ENCODE peak calls at places on chromosomes 12 and 14, in five cellular contexts. E is adipocyte; T is effector memory CD4-positive, alpha-beta T cell; B is A549; A is PC-3. U is an unnamed sample.

GRCh38 chr14:105087308-105087962 is 22.2 kb upstream of the GPR132 start:
- DNase-seq in E (peak; percentile 81), T (no peak), B (peak; percentile 78), A (peak; percentile 53), U (no peak)

GRCh38 chr14:21626491-21627230 is 8.1 kb downstream of the OR10G2 start:
- DNase-seq in E (no peak), T (no peak), B (no peak), A (peak; percentile 25), U (no peak)

GRCh38 chr12:31353730-31354708 is 28.1 kb upstream of the SINHCAF start:
- DNase-seq in E (no peak), T (no peak), B (no peak), A (no peak), U (no peak)

GRCh38 chr12:67720383-67720856 is 71.9 kb downstream of the DYRK2 start:
- DNase-seq in E (no peak), T (no peak), B (no peak), A (peak; percentile 78), U (no peak)

GRCh38 chr14:55194656-55195355 is 3.4 kb upstream of the DLGAP5 start:
- DNase-seq in E (no peak), T (no peak), B (no peak), A (no peak), U (no peak)

GRCh38 chr12:28905220-28905940 is 243.7 kb upstream of the FAR2 start:
- DNase-seq in E (no peak), T (no peak), B (no peak), A (peak; percentile 50), U (no peak)

GRCh38 chr12:85963322-85963721 is 89.2 kb downstream of the NTS start:
- DNase-seq in E (peak; percentile 44), T (no peak), B (no peak), A (no peak), U (no peak)

GRCh38 chr12:111976860-111977259 is 36.1 kb downstream of the TMEM116 start:
- DNase-seq in E (no peak), T (no peak), B (no peak), A (no peak), U (no peak)

GRCh38 chr14:96184737-96185136 is 19.9 kb upstream of the BDKRB2 start:
- DNase-seq in E (peak; percentile 20), T (no peak), B (no peak), A (no peak), U (no peak)

GRCh38 chr14:53409289-53409688 is 256.2 kb upstream of the DDHD1 start:
- DNase-seq in E (no peak), T (no peak), B (no peak), A (no peak), U (no peak)

GRCh38 chr12:87428701-87429277 is 600.4 kb downstream of the C12orf50 start:
- DNase-seq in E (peak; percentile 37), T (no peak), B (no peak), A (peak; percentile 39), U (no peak)

GRCh38 chr12:95168746-95169145 is 48.5 kb downstream of the FGD6 start:
- DNase-seq in E (no peak), T (no peak), B (no peak), A (no peak), U (no peak)

GRCh38 chr14:33986804-33987203 is 35.9 kb upstream of the EGLN3 start:
- DNase-seq in E (peak; percentile 13), T (no peak), B (peak; percentile 56), A (peak; percentile 75), U (peak; percentile 32)

GRCh38 chr12:53036802-53037201 is 13.1 kb upstream of the TNS2 start:
- DNase-seq in E (no peak), T (no peak), B (no peak), A (no peak), U (no peak)

GRCh38 chr12:106094304-106094703 is 44.5 kb downstream of the NUAK1 start:
- DNase-seq in E (no peak), T (no peak), B (no peak), A (peak; percentile 85), U (no peak)

GRCh38 chr14:57848786-57849185 is 17.1 kb downstream of the SLC35F4 start:
- DNase-seq in E (no peak), T (no peak), B (no peak), A (no peak), U (no peak)

GRCh38 chr12:31736472-31736871 is 7.7 kb upstream of the AMN1 start:
- DNase-seq in E (peak; percentile 45), T (peak; percentile 29), B (no peak), A (peak; percentile 60), U (no peak)

GRCh38 chr12:110661337-110661972 is 27.5 kb downstream of the HVCN1 start:
- DNase-seq in E (no peak), T (no peak), B (no peak), A (no peak), U (no peak)

GRCh38 chr14:56797003-56797568 is 13.2 kb downstream of the OTX2 start:
- DNase-seq in E (no peak), T (no peak), B (no peak), A (no peak), U (no peak)

GRCh38 chr12:53060721-53061276 is 10.9 kb downstream of the TNS2 start:
- DNase-seq in E (no peak), T (no peak), B (no peak), A (no peak), U (no peak)

GRCh38 chr14:96160030-96160912 is 44.4 kb upstream of the BDKRB2 start:
- DNase-seq in E (peak; percentile 9), T (no peak), B (no peak), A (no peak), U (no peak)

GRCh38 chr14:31942216-31942841 is 134.8 kb upstream of the ARHGAP5 start:
- DNase-seq in E (no peak), T (no peak), B (no peak), A (no peak), U (no peak)

GRCh38 chr14:31944256-31945073 is 132.6 kb upstream of the ARHGAP5 start:
- DNase-seq in E (no peak), T (no peak), B (peak; percentile 19), A (no peak), U (no peak)

GRCh38 chr14:31945074-31945613 is 132.0 kb upstream of the ARHGAP5 start:
- DNase-seq in E (no peak), T (no peak), B (no peak), A (no peak), U (no peak)

GRCh38 chr14:31943217-31943616 is 133.9 kb upstream of the ARHGAP5 start:
- DNase-seq in E (no peak), T (no peak), B (no peak), A (no peak), U (no peak)

DNA sequence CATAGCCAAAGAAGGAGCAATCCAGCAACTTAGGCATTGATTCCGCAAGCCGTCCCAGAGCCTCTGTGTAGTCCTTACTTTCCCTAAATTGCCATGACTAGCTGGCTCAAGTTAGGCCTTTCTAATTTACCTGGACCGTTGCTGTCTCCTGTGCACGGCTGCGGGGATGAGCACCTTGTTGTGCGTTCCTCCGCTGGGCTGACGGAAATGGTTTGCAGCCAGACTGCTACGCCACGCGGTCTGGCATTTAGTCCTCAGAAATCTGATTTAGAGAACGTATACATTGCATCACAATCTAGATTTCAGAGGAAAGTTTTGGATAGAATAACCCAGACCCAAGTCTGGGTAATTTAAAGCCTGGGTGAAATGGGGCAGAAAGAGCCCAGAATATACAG is 133.2 kb upstream of the ARHGAP5 start:
- DNase-seq in E (no peak), T (no peak), B (no peak), A (no peak), U (no peak)
- H3K4me1 ChIP-seq in E (no peaks in the 10 kb centered on the region), T (peaks cover 27% of the 10 kb centered on the region), B (peaks cover 80% of the 10 kb centered on the region), A (peaks cover 9% of the 10 kb centered on the region), U (peaks cover 23% of the 10 kb centered on the region)

GRCh38 chr12:12731178-12731577 is 14.0 kb downstream of the CDKN1B start:
- DNase-seq in E (no peak), T (no peak), B (no peak), A (no peak), U (no peak)

GRCh38 chr12:12734561-12735071 is 17.4 kb downstream of the CDKN1B start:
- DNase-seq in E (no peak), T (no peak), B (no peak), A (no peak), U (no peak)

GRCh38 chr12:12733118-12733517 is 15.9 kb downstream of the CDKN1B start:
- DNase-seq in E (no peak), T (no peak), B (no peak), A (no peak), U (no peak)

GRCh38 chr12:12734054-12734453 is 16.9 kb downstream of the CDKN1B start:
- DNase-seq in E (peak; percentile 59), T (no peak), B (no peak), A (no peak), U (no peak)

DNA sequence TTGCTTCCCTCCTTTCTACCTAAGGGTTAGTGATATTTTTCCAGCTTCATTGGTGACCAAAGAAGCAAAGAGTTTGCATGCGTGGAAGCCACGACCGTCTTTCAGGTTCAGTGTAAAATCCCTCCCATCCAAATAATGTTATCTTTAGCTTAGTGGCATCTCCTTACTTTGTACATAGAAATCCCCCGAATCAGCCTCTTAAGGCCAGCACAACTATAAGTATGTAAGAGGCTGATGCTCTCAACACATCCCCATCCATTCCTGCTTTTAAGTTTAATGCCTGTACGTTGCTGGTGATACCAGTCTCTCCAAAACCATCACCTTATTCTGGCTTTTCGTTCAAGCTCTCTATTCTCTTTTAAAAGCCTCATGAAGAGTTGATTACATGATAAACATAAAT is 14.6 kb downstream of the CDKN1B start:
- DNase-seq in E (no peak), T (no peak), B (no peak), A (no peak), U (no peak)
- H3K4me1 ChIP-seq in E (peaks cover 21% of the 10 kb centered on the region), T (peaks cover 21% of the 10 kb centered on the region), B (peaks cover 7% of the 10 kb centered on the region), A (peaks cover 7% of the 10 kb centered on the region), U (peaks cover 9% of the 10 kb centered on the region)

GRCh38 chr12:108387771-108388170 is 48.7 kb upstream of the CMKLR1 start:
- DNase-seq in E (no peak), T (no peak), B (no peak), A (no peak), U (no peak)

GRCh38 chr12:108392284-108392683 is 53.2 kb upstream of the CMKLR1 start:
- DNase-seq in E (no peak), T (no peak), B (no peak), A (no peak), U (no peak)

GRCh38 chr12:108394196-108394595 is 55.1 kb upstream of the CMKLR1 start:
- DNase-seq in E (peak; percentile 89), T (no peak), B (no peak), A (no peak), U (no peak)

GRCh38 chr12:108389544-108389943 is 50.4 kb upstream of the CMKLR1 start:
- DNase-seq in E (no peak), T (no peak), B (no peak), A (no peak), U (no peak)

DNA sequence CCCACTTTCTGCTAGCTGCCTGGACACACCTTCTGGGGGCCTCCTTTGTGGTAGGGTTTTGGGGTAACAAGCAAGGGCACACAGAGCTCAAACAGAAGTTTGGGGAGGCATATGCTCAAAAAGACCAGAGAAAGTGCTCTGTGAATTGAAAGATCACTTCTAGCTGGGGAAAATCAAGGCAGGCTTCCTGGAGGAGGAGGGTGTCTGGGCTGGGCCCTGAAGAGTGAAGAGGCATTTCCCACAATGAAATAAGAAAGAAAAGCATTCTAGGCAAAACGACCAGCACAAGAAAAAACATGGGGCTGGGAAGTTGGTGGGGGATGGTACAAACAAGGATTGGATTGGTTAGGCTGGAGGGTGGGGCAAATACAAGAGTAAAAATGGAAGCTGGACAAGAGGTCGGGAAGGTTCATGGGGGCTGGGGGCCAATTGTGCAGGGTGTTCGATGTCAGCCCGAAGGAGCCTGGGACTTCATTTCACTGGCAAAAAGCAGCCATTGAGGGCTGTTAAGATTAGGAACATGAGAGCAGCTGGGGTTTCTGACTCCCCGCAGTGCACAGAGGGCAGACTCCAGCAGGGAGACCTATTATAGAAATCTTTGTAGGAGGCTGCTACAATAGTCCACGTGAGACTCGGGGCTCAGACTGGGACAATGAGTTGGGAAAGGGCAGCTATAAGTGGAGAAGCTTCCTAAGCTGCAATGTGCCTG is 51.5 kb upstream of the CMKLR1 start:
- DNase-seq in E (no peak), T (no peak), B (no peak), A (no peak), U (no peak)
- H3K4me1 ChIP-seq in E (peaks cover 9% of the 10 kb centered on the region), T (no peaks in the 10 kb centered on the region), B (no peaks in the 10 kb centered on the region), A (no peaks in the 10 kb centered on the region), U (no peaks in the 10 kb centered on the region)

GRCh38 chr14:103703433-103704385 is 11.5 kb downstream of the XRCC3 start:
- DNase-seq in E (no peak), T (no peak), B (no peak), A (no peak), U (no peak)
- H3K4me1 ChIP-seq in E (peaks cover 18% of the 10 kb centered on the region), T (no peaks in the 10 kb centered on the region), B (no peaks in the 10 kb centered on the region), A (no peaks in the 10 kb centered on the region), U (no peaks in the 10 kb centered on the region)